ENCODE peak calls at places on chromosome 4, in eight cellular contexts. W, C, S, D, O, R, N and I are unnamed samples.

GRCh38 chr4:109850601-109851000 is 2.7 kb downstream of the LRIT3 start:
- DNase-seq in O (no peak), S (no peak), N (no peak), C (no peak), D (no peak), R (no peak), W (no peak), I (no peak)

GRCh38 chr4:175308236-175308635 is 390.1 kb downstream of the ADAM29 start:
- DNase-seq in S (no peak), C (peak; percentile 15), N (peak; percentile 12), D (no peak), R (peak; percentile 68), W (no peak), O (no peak), I (no peak)

GRCh38 chr4:25939330-25939729 is 25.3 kb downstream of the SMIM20 start:
- DNase-seq in D (no peak), R (no peak), S (no peak), N (no peak), W (no peak), C (no peak), O (no peak), I (no peak)

GRCh38 chr4:150722908-150723362 is 141.0 kb downstream of the MAB21L2 start:
- DNase-seq in S (peak; percentile 58), W (no peak), R (peak; percentile 7), C (no peak), N (peak; percentile 65), D (no peak), O (no peak), I (no peak)

GRCh38 chr4:81698536-81698935 is 226.8 kb upstream of the RASGEF1B start:
- DNase-seq in O (no peak), S (no peak), W (no peak), N (no peak), R (no peak), D (no peak), C (no peak), I (no peak)

GRCh38 chr4:149499726-149500125 is 315.9 kb downstream of the IQCM start:
- DNase-seq in D (no peak), N (no peak), S (no peak), W (no peak), R (no peak), C (no peak), O (no peak), I (no peak)

GRCh38 chr4:70634482-70634881 is 5.9 kb downstream of the ENAM start:
- DNase-seq in S (no peak), C (no peak), W (no peak), D (no peak), R (no peak), N (no peak), O (no peak), I (no peak)

GRCh38 chr4:85152490-85152889 is 186.0 kb upstream of the WDFY3 start:
- DNase-seq in R (peak; percentile 15), N (no peak), O (no peak), S (no peak), D (no peak), C (no peak), W (no peak), I (no peak)

GRCh38 chr4:20251796-20252655 is at the start of gene SLIT2:
- DNase-seq in R (peak; percentile 90), C (peak; percentile 24), N (peak; percentile 81), S (peak; percentile 88), W (peak; percentile 13), O (no peak), D (no peak), I (peak; percentile 93)

GRCh38 chr4:116362603-116363002 is 722.8 kb downstream of the TRAM1L1 start:
- DNase-seq in D (no peak), R (no peak), W (no peak), O (no peak), S (no peak), N (no peak), C (no peak), I (no peak)

GRCh38 chr4:76007089-76007559 is at the start of gene CXCL9:
- DNase-seq in S (no peak), O (no peak), W (no peak), N (no peak), D (no peak), C (no peak), R (no peak), I (no peak)

GRCh38 chr4:26885912-26886274 is 25.3 kb downstream of the STIM2 start:
- DNase-seq in R (no peak), O (no peak), D (no peak), C (no peak), S (no peak), N (no peak), W (no peak), I (no peak)

GRCh38 chr4:3375688-3376087 is 66.1 kb upstream of the HGFAC start:
- DNase-seq in N (peak; percentile 58), R (peak; percentile 75), O (peak; percentile 67), D (no peak), C (no peak), W (no peak), S (no peak), I (no peak)

GRCh38 chr4:1407657-1408333 is 1.6 kb upstream of the NKX1-1 start:
- DNase-seq in C (no peak), N (no peak), D (no peak), R (no peak), O (no peak), S (peak; percentile 59), W (no peak), I (peak; percentile 68)

GRCh38 chr4:122091836-122092235 is 60.3 kb upstream of the BLTP1 start:
- DNase-seq in C (no peak), N (peak; percentile 24), R (no peak), S (no peak), O (no peak), W (no peak), D (no peak), I (no peak)

GRCh38 chr4:138242076-138242829 is at the start of gene SLC7A11:
- DNase-seq in N (peak; percentile 99), W (no peak), D (peak; percentile 10), R (peak; percentile 99), C (peak; percentile 96), O (peak; percentile 98), S (no peak), I (no peak)

GRCh38 chr4:102324725-102325124 is 20.6 kb downstream of the SLC39A8 start:
- DNase-seq in C (no peak), O (no peak), S (no peak), D (no peak), R (peak; percentile 14), W (no peak), N (no peak), I (no peak)

GRCh38 chr4:40848981-40849380 is 99.2 kb downstream of the NSUN7 start:
- DNase-seq in O (no peak), D (no peak), C (no peak), R (peak; percentile 51), S (no peak), N (no peak), W (no peak), I (no peak)

GRCh38 chr4:154205471-154205870 is 286.1 kb downstream of the DCHS2 start:
- DNase-seq in O (no peak), D (no peak), S (no peak), C (no peak), W (no peak), N (no peak), R (no peak), I (no peak)

GRCh38 chr4:16759781-16760459 is 138.5 kb downstream of the LDB2 start:
- DNase-seq in O (no peak), R (no peak), W (no peak), D (no peak), S (no peak), N (peak; percentile 33), C (no peak), I (no peak)

GRCh38 chr4:120865985-120866384 is 56.5 kb downstream of the PRDM5 start:
- DNase-seq in R (no peak), W (no peak), S (no peak), D (no peak), N (no peak), C (no peak), O (no peak), I (no peak)

GRCh38 chr4:13642576-13642975 is 15.1 kb upstream of the BOD1L1 start:
- DNase-seq in N (peak; percentile 61), S (no peak), O (no peak), W (no peak), D (no peak), C (no peak), R (peak; percentile 75), I (no peak)

GRCh38 chr4:13159041-13159620 is 325.0 kb downstream of the RAB28 start:
- DNase-seq in O (no peak), C (no peak), W (no peak), D (no peak), S (no peak), N (no peak), R (no peak), I (no peak)

GRCh38 chr4:183588169-183588675 is 70.8 kb downstream of the RWDD4 start:
- DNase-seq in N (peak; percentile 96), O (no peak), R (peak; percentile 77), D (no peak), C (no peak), W (no peak), S (no peak), I (no peak)

GRCh38 chr4:33262809-33263208 is 2542.6 kb downstream of the PCDH7 start:
- DNase-seq in C (no peak), N (peak; percentile 3), R (peak; percentile 52), D (no peak), S (no peak), O (peak; percentile 37), W (no peak), I (no peak)

GRCh38 chr4:151133311-151133710 is 33.9 kb downstream of the RPS3A start:
- DNase-seq in W (no peak), N (no peak), R (no peak), D (no peak), O (no peak), S (no peak), C (no peak), I (no peak)

GRCh38 chr4:92305878-92306520 is 2.2 kb downstream of the GRID2 start:
- DNase-seq in N (no peak), W (no peak), S (no peak), C (no peak), O (no peak), R (no peak), D (no peak), I (no peak)

GRCh38 chr4:77146426-77147399 is 10.3 kb upstream of the CCNG2 start:
- DNase-seq in R (peak; percentile 10), O (no peak), S (no peak), W (no peak), D (no peak), N (no peak), C (no peak), I (no peak)

GRCh38 chr4:75547647-75548387 is 8.0 kb upstream of the ODAPH start:
- DNase-seq in W (no peak), C (no peak), R (peak; percentile 46), D (no peak), O (no peak), S (no peak), N (peak; percentile 29), I (no peak)

GRCh38 chr4:75180790-75181776 is 248.2 kb downstream of the PARM1 start:
- DNase-seq in N (no peak), C (no peak), R (no peak), S (no peak), D (no peak), O (no peak), W (peak; percentile 15), I (no peak)